ENCODE peak calls at places on chromosome 1, in four cellular contexts. X is activated CD4-positive, alpha-beta T cell treated with anti-CD3 and anti-CD28 coated beads, Interleukin-2, amount 50 U/mL, for 24 hours; D is activated naive CD4-positive, alpha-beta T cell treated with anti-CD3 and anti-CD28 coated beads, Interleukin-2, amount 50 U/mL, for 16 hours; W is activated effector memory CD4-positive, alpha-beta T cell treated with Interleukin-2 at 50 U/mL for 16 hours. I is an unnamed sample.

GRCh38 chr1:161691846-161692245 is 15.2 kb upstream of the FCRLA start:
- DNase-seq in D (no peak), X (no peak), W (no peak), I (no peak)

GRCh38 chr1:34884961-34885360 is 25.4 kb upstream of the SMIM12 start:
- DNase-seq in W (no peak), X (no peak), D (no peak), I (no peak)

GRCh38 chr1:74652711-74653131 is 20.9 kb downstream of the ERICH3 start:
- DNase-seq in W (no peak), X (no peak), D (no peak), I (no peak)

GRCh38 chr1:156104065-156104810 is 10.3 kb upstream of the LMNA start:
- DNase-seq in X (no peak), W (peak), D (no peak), I (no peak)

GRCh38 chr1:170074250-170075157 is at the start of gene KIFAP3:
- DNase-seq in W (peak), X (peak), D (peak), I (peak)

GRCh38 chr1:192225713-192226112 is 67.5 kb downstream of the RGS18 start:
- DNase-seq in W (no peak), X (no peak), D (no peak), I (no peak)

GRCh38 chr1:206895837-206896242 is 1.4 kb upstream of the IL24 start:
- DNase-seq in X (no peak), D (no peak), W (no peak), I (no peak)

GRCh38 chr1:34929853-34930701 is 627 bp upstream of the DLGAP3 start:
- DNase-seq in X (no peak), W (no peak), D (no peak), I (no peak)

GRCh38 chr1:203471841-203472240 is 3.8 kb upstream of the PRELP start:
- DNase-seq in D (no peak), X (no peak), W (no peak), I (no peak)